ENCODE peak calls at places on chromosomes 11 and 22, in nine cellular contexts. L, J, S, K, T, H, E, Y and U are unnamed samples.

GRCh38 chr22:36471341-36471821 is 10.1 kb downstream of the TXN2 start:
- DNase-seq in T (no peak), Y (peak; percentile 75), H (no peak), E (no peak), L (no peak), S (no peak), K (no peak), J (no peak), U (no peak)

GRCh38 chr11:29395555-29396072 is 621.2 kb downstream of the KCNA4 start:
- DNase-seq in Y (no peak), T (no peak), E (no peak), L (no peak), K (no peak), J (no peak), S (no peak), H (no peak), U (no peak)

GRCh38 chr11:59550368-59550841 is 39.1 kb downstream of the OR4D9 start:
- DNase-seq in H (peak; percentile 76), E (peak; percentile 98), S (peak; percentile 92), Y (peak; percentile 97), K (peak; percentile 82), J (peak; percentile 95), T (peak; percentile 84), L (peak; percentile 98), U (peak; percentile 91)

GRCh38 chr22:35986085-35986484 is 42.5 kb downstream of the RBFOX2 start:
- DNase-seq in H (no peak), L (no peak), J (no peak), E (no peak), T (no peak), S (no peak), K (no peak), Y (peak; percentile 40), U (peak; percentile 50)

GRCh38 chr11:69644071-69644961 is 3.4 kb downstream of the CCND1 start:
- DNase-seq in L (peak; percentile 67), J (peak; percentile 93), T (peak; percentile 67), H (peak; percentile 28), S (peak; percentile 86), E (no peak), Y (peak; percentile 87), K (peak; percentile 63), U (peak; percentile 95)

GRCh38 chr11:2256293-2256913 is 14.0 kb downstream of the ASCL2 start:
- DNase-seq in E (no peak), T (no peak), S (no peak), J (peak; percentile 59), H (no peak), Y (no peak), L (peak; percentile 22), K (no peak), U (no peak)

GRCh38 chr11:5243845-5244180 is 5.8 kb downstream of the HBG1 start:
- DNase-seq in K (no peak), J (no peak), L (no peak), S (no peak), Y (no peak), E (no peak), H (no peak), T (no peak), U (no peak)

GRCh38 chr11:107770546-107770945 is 58.7 kb upstream of the SLN start:
- DNase-seq in E (no peak), S (no peak), Y (peak; percentile 40), J (no peak), K (peak; percentile 17), T (no peak), H (no peak), L (no peak), U (peak; percentile 14)

GRCh38 chr11:2752923-2753322 is 53.1 kb upstream of the KCNQ1OT1 start:
- DNase-seq in Y (no peak), H (no peak), E (no peak), S (no peak), L (no peak), J (peak; percentile 15), T (peak; percentile 2), K (no peak), U (peak; percentile 23)

GRCh38 chr11:32584921-32585320 is 1.3 kb downstream of the EIF3M start:
- DNase-seq in S (no peak), E (peak; percentile 24), Y (no peak), L (no peak), J (no peak), K (no peak), H (no peak), T (no peak), U (peak; percentile 19)

GRCh38 chr22:39352301-39352867 is 2.6 kb downstream of the SYNGR1 start:
- DNase-seq in E (peak; percentile 44), Y (no peak), J (no peak), S (no peak), K (no peak), H (no peak), T (no peak), L (no peak), U (no peak)

GRCh38 chr22:49582171-49582570 is 245.5 kb downstream of the BRD1 start:
- DNase-seq in S (no peak), T (peak; percentile 4), E (no peak), K (no peak), J (no peak), Y (no peak), H (no peak), L (no peak), U (no peak)

GRCh38 chr11:63999349-64000025 is 13.2 kb downstream of the OTUB1 start:
- DNase-seq in Y (peak; percentile 70), H (no peak), L (peak; percentile 94), K (no peak), E (no peak), T (peak; percentile 50), J (peak; percentile 86), S (no peak), U (peak; percentile 59)

DNA sequence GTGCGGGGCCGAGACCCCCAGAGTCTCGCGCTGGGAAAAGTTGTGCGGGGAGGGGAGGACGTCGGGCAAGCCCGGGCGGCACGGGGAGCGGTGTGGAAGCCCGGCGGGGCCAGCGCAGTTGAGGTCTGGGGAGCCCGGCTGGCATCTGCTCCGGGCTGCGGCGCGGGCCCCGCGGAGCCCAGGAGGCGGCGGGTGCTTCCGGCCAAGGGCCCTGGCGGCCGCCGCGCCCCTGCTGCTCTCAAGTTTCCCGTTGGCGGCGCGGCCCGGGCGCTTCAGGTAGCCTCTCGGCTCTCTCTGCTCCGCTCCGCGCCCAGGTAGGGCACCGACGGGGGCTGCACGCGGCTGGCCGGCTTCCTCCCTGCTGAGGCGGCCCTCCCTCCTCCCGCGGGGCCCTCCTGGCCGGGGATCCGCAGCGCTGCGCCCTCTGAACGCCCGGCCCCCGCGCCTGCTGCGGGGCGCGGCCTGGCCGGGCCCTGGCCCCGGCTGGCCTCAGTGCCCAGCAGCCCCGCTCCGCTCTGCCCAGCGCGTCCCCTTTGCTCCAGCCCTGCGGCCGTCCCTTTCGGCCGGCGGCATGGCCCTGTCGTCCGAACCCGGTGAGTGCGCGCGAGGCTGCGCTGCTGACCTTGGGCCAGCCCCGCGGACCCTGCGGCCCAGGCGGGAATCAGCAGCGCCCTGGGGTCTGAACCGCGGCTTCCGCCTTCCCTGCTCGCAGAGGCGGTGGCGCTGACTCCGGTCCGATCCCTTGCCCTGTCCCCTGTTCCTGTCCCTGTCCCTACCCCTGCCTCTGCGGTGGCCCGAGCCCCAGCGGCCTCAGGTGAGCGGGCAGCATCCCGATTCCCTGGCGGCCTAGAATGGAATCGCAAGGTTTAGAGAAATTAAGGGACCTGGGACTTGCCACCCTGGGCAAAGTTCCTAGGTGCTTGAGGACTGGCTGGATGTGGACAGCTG is 4.3 kb upstream of the AMPD3 start:
- DNase-seq in J (peak; percentile 93), K (no peak), Y (no peak), H (peak; percentile 45), S (no peak), E (peak; percentile 71), T (peak; percentile 78), L (peak; percentile 95), U (no peak)
- H3K4me3 ChIP-seq in J (peak overlapping the region; percentile 57), K (peak overlapping the region; percentile 45), Y (peak overlapping the region; percentile 27), H (no peak overlapping the region), S (peak overlapping the region; percentile 31), E (peak overlapping the region; percentile 80), T (peak overlapping the region; percentile 69), L (peak overlapping the region; percentile 75), U (peak overlapping the region; percentile 38)

GRCh38 chr22:38232196-38232595 is 30.4 kb downstream of the MAFF start:
- DNase-seq in E (no peak), S (no peak), L (no peak), J (no peak), T (no peak), Y (no peak), H (no peak), K (no peak), U (no peak)
- TF ChIP-seq CTCF in E (no peak), S (no peak), L (no peak), J (no peak), T (no peak), Y (no peak), H (no peak), K (no peak), U (no peak)

GRCh38 chr22:41286639-41287091 is 678 bp upstream of the RANGAP1 start:
- DNase-seq in H (no peak), S (no peak), L (no peak), J (peak; percentile 7), K (no peak), Y (peak; percentile 25), T (no peak), E (peak; percentile 81), U (no peak)

GRCh38 chr22:41288245-41288946 is 2.4 kb upstream of the RANGAP1 start:
- DNase-seq in H (peak; percentile 71), L (peak; percentile 82), S (peak; percentile 59), Y (peak; percentile 67), T (peak; percentile 35), J (peak; percentile 13), E (no peak), K (no peak), U (peak; percentile 76)

GRCh38 chr22:41285820-41286638 is at the start of gene RANGAP1:
- DNase-seq in E (peak; percentile 99), J (peak; percentile 100), Y (peak; percentile 97), K (peak; percentile 86), H (peak; percentile 92), T (peak; percentile 99), S (peak; percentile 96), L (peak; percentile 99), U (peak; percentile 100)

GRCh38 chr22:41284465-41284864 is 1.5 kb downstream of the RANGAP1 start:
- DNase-seq in L (no peak), S (no peak), T (no peak), E (no peak), K (no peak), J (peak; percentile 17), Y (no peak), H (no peak), U (no peak)

GRCh38 chr22:41285441-41285819 is 557 bp downstream of the RANGAP1 start:
- DNase-seq in J (peak; percentile 88), K (no peak), H (no peak), L (peak; percentile 77), S (peak; percentile 51), T (peak; percentile 68), E (peak; percentile 87), Y (peak; percentile 94), U (peak; percentile 98)
- H3K4me3 ChIP-seq in J (peak overlapping the region; percentile 100), K (peak overlapping the region; percentile 81), H (peak overlapping the region; percentile 97), L (peak overlapping the region; percentile 97), S (peak overlapping the region; percentile 83), T (peak overlapping the region; percentile 80), E (peak overlapping the region; percentile 91), Y (peak overlapping the region; percentile 88), U (peak overlapping the region; percentile 64)

DNA sequence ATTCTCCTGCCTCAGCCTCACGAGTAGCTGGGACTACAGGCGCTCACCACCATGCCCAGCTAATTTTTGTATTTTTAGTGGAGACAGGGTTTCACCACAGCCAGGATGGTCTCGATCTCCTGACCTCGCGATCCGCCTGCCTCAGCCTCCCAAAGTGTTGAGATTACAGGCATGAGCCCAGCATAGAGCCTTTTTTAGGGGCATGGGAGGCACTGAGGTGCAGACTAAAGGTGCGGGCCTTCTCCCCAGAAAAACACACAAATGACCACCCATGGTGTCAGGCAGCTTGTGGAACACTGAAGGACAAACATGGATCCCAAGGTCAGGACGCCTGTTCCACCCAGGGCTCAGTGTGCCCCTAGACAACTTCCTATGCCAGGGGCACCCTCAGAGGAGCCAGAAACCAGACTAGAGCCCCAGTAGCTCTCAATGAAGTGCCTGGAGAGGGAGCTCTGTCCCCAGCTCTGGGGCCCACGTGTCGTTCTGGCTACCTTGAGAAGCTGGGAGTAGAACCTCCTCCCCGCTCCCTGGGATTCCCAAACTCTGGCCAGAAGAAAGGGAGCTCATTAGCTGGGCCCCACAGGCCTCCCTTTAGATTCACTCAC is 21.2 kb upstream of the CD5 start:
- DNase-seq in K (no peak), L (no peak), Y (no peak), J (no peak), T (no peak), E (no peak), H (no peak), S (no peak), U (no peak)
- TF ChIP-seq CTCF in K (no peak), L (peak; percentile 36), Y (no peak), J (no peak), T (no peak), E (no peak), H (no peak), S (no peak), U (no peak)